ENCODE peak calls at places on chromosomes 12 and 14, in eight cellular contexts. O is BE2C; L is pancreas; P is thoracic aorta; B is adrenal gland; T is CD8-positive, alpha-beta T cell; S is naive thymus-derived CD4-positive, alpha-beta T cell; J is CD8-positive, alpha-beta memory T cell. A is an unnamed sample.

GRCh38 chr12:57216014-57216891 is at the start of gene NXPH4:
- DNase-seq in O (peak; percentile 43), L (peak; percentile 44), P (no peak), B (no peak), T (peak; percentile 41), S (no peak), J (peak; percentile 52), A (peak; percentile 35)

GRCh38 chr12:118259079-118259478 is 113.6 kb downstream of the TAOK3 start:
- DNase-seq in O (peak; percentile 25), L (no peak), P (no peak), B (peak; percentile 24), T (no peak), S (no peak), J (no peak), A (no peak)

GRCh38 chr14:90625445-90625844 is 190.8 kb downstream of the TTC7B start:
- DNase-seq in O (no peak), L (no peak), P (no peak), B (no peak), T (no peak), S (no peak), J (no peak), A (no peak)

GRCh38 chr12:124809878-124810277 is 53.8 kb downstream of the SCARB1 start:
- DNase-seq in O (no peak), L (no peak), P (no peak), B (peak; percentile 77), T (no peak), S (no peak), J (no peak), A (no peak)

GRCh38 chr12:98955284-98955683 is 310.2 kb downstream of the APAF1 start:
- DNase-seq in O (peak; percentile 14), L (no peak), P (no peak), B (no peak), T (no peak), S (no peak), J (no peak), A (peak; percentile 16)

GRCh38 chr12:65640489-65640901 is 183.8 kb upstream of the HMGA2 start:
- DNase-seq in O (no peak), L (no peak), P (no peak), B (no peak), T (no peak), S (no peak), J (no peak), A (no peak)

GRCh38 chr12:132561784-132562156 is 48.6 kb downstream of the LRCOL1 start:
- DNase-seq in O (peak; percentile 49), L (no peak), P (no peak), B (no peak), T (no peak), S (no peak), J (no peak), A (no peak)

GRCh38 chr12:47851303-47851952 is 31.7 kb upstream of the HDAC7 start:
- DNase-seq in O (no peak), L (no peak), P (no peak), B (peak; percentile 37), T (no peak), S (no peak), J (no peak), A (no peak)

GRCh38 chr12:57898308-57898970 is 42.9 kb upstream of the ATP23 start:
- DNase-seq in O (no peak), L (no peak), P (no peak), B (no peak), T (no peak), S (no peak), J (no peak), A (no peak)

GRCh38 chr12:32183646-32184045 is 77.0 kb downstream of the BICD1 start:
- DNase-seq in O (no peak), L (no peak), P (no peak), B (no peak), T (no peak), S (no peak), J (no peak), A (no peak)

GRCh38 chr12:124406043-124406442 is 111.2 kb downstream of the RFLNA start:
- DNase-seq in O (no peak), L (no peak), P (no peak), B (no peak), T (no peak), S (no peak), J (no peak), A (no peak)

GRCh38 chr14:101098641-101099040 is 195.1 kb upstream of the RTL1 start:
- DNase-seq in O (no peak), L (no peak), P (no peak), B (no peak), T (no peak), S (no peak), J (no peak), A (no peak)

GRCh38 chr14:22974530-22975313 is 7.6 kb downstream of the AJUBA start:
- DNase-seq in O (no peak), L (no peak), P (no peak), B (peak; percentile 55), T (no peak), S (no peak), J (no peak), A (no peak)

GRCh38 chr12:124525455-124525854 is 42.0 kb downstream of the NCOR2 start:
- DNase-seq in O (no peak), L (no peak), P (no peak), B (no peak), T (no peak), S (no peak), J (no peak), A (no peak)

GRCh38 chr12:25960176-25960575 is 1.7 kb downstream of the RASSF8 start:
- DNase-seq in O (peak; percentile 23), L (no peak), P (no peak), B (peak; percentile 66), T (no peak), S (no peak), J (no peak), A (no peak)

GRCh38 chr12:25965682-25966081 is 7.2 kb downstream of the RASSF8 start:
- DNase-seq in O (no peak), L (no peak), P (no peak), B (no peak), T (no peak), S (no peak), J (no peak), A (no peak)

GRCh38 chr12:25959069-25959961 is 833 bp downstream of the RASSF8 start:
- DNase-seq in O (peak; percentile 36), L (peak; percentile 48), P (peak; percentile 15), B (peak; percentile 69), T (no peak), S (peak; percentile 10), J (no peak), A (peak; percentile 1)

GRCh38 chr12:25960926-25961325 is 2.4 kb downstream of the RASSF8 start:
- DNase-seq in O (no peak), L (no peak), P (no peak), B (no peak), T (no peak), S (no peak), J (no peak), A (no peak)

DNA sequence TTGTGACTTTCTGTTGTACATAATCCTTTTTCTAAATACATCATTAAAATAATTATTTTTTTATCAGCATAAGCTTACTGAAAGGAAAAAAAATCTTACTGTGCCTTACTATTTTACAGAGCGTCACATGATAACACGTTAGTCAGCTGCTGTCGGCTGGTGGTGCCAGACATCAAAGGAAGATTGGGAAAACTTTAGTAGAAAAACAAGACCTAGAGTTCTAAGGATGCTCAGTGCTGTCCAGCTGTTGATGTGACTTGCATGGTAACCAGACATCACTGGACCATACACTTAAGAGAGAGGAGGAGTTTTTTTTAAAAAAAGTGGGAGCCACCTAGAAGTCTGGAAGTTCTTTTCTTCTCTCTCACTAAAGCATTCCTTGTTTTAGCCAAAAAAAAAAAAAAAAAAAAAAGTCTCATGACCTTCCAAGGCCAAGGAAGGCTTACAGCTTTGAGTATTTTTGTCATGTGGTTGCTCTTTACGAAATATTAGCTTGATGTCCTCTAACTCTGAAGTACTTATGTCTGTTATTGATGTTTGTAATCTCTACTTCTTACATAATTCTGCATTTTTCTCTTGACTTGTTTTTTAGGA is 4.5 kb downstream of the RASSF8 start:
- DNase-seq in O (no peak), L (no peak), P (no peak), B (peak; percentile 57), T (no peak), S (no peak), J (no peak), A (no peak)
- H3K4me1 ChIP-seq in O (peaks cover 6% of the 10 kb centered on the region), L (no peaks in the 10 kb centered on the region), P (peaks cover 39% of the 10 kb centered on the region), B (peaks cover 43% of the 10 kb centered on the region), T (peaks cover 7% of the 10 kb centered on the region), S (peaks cover 4% of the 10 kb centered on the region), J (peaks cover 4% of the 10 kb centered on the region), A (peaks cover 7% of the 10 kb centered on the region)

GRCh38 chr14:74881425-74882102 is at the start of gene DLST:
- DNase-seq in O (peak; percentile 91), L (peak; percentile 85), P (peak; percentile 46), B (peak; percentile 89), T (peak; percentile 81), S (peak; percentile 79), J (peak; percentile 81), A (peak; percentile 78)

GRCh38 chr14:74882103-74882920 is 596 bp downstream of the DLST start:
- DNase-seq in O (peak; percentile 30), L (peak; percentile 20), P (peak; percentile 22), B (peak; percentile 52), T (peak; percentile 36), S (peak; percentile 79), J (peak; percentile 41), A (peak; percentile 73)

GRCh38 chr14:74875941-74876913 is at the start of gene PROX2:
- DNase-seq in O (no peak), L (no peak), P (no peak), B (no peak), T (peak; percentile 35), S (no peak), J (peak; percentile 10), A (peak; percentile 5)

GRCh38 chr14:74875204-74875603 is 741 bp downstream of the PROX2 start:
- DNase-seq in O (no peak), L (no peak), P (no peak), B (no peak), T (no peak), S (no peak), J (no peak), A (no peak)

GRCh38 chr14:74879427-74880180 is 2.1 kb upstream of the DLST start:
- DNase-seq in O (no peak), L (no peak), P (no peak), B (no peak), T (no peak), S (no peak), J (no peak), A (no peak)
- H3K4me3 ChIP-seq in O (no peak overlapping the region), L (no peak overlapping the region), P (no peak overlapping the region), B (no peak overlapping the region), T (no peak overlapping the region), S (no peak overlapping the region), J (no peak overlapping the region), A (no peak overlapping the region)

DNA sequence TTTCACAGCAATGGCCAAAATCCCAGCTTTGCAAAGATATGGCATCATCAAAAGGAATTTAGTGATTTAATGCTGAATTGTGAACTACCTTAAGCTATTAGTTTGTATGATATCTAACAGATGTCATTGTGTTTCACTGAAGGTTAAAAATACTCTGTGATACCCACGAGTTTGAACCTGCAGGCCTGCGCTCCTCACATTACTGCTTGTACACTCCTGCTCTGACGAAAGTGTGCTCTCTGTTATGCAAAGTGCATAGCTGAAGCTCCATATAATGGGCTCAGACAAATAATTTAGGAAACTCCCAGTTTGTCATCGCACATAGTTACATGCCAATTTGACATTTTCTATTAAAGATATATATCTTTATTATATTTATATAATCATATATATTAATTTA is 52.2 kb downstream of the SPPL3 start:
- DNase-seq in O (no peak), L (no peak), P (no peak), B (no peak), T (no peak), S (no peak), J (no peak), A (no peak)
- H3K4me1 ChIP-seq in O (no peaks in the 10 kb centered on the region), L (peaks cover 14% of the 10 kb centered on the region), P (peaks cover 59% of the 10 kb centered on the region), B (peaks cover 42% of the 10 kb centered on the region), T (peaks cover 33% of the 10 kb centered on the region), S (peaks cover 11% of the 10 kb centered on the region), J (peaks cover 51% of the 10 kb centered on the region), A (peaks cover 10% of the 10 kb centered on the region)

GRCh38 chr12:51323317-51323960 is 535 bp downstream of the BIN2 start:
- DNase-seq in O (no peak), L (no peak), P (no peak), B (no peak), T (peak; percentile 45), S (peak; percentile 73), J (peak; percentile 47), A (peak; percentile 91)
- H3K4me3 ChIP-seq in O (no peak overlapping the region), L (no peak overlapping the region), P (peak overlapping the region; percentile 65), B (no peak overlapping the region), T (peak overlapping the region; percentile 77), S (peak overlapping the region; percentile 58), J (peak overlapping the region; percentile 80), A (peak overlapping the region; percentile 99)

A was measured in CD4-positive, CD25-positive, alpha-beta regulatory T cell.